ENCODE peak calls at places on chromosomes 4 and X, in six cellular contexts. V, E, I, Y, S and T are unnamed samples. For H3K4me1 and H3K9me3, the result is how much of the 10 kb centered on the place peaks cover.

GRCh38 chr4:173264245-173264959 is 69.8 kb downstream of the HMGB2 start:
- DNase-seq in I (no peak), V (no peak), Y (peak), E (no peak), S (no peak), T (peak)

GRCh38 chr4:72432282-72432681 is 136.7 kb downstream of the ADAMTS3 start:
- DNase-seq in E (no peak), V (no peak), Y (no peak), S (no peak), I (no peak), T (no peak)

GRCh38 chrX:53188763-53189162 is 36.2 kb downstream of the KDM5C start:
- DNase-seq in V (no peak), Y (no peak), E (no peak), S (no peak), I (no peak), T (no peak)

GRCh38 chr4:88110826-88111225 is 47.6 kb downstream of the ABCG2 start:
- DNase-seq in E (no peak), Y (no peak), S (no peak), V (no peak), I (no peak), T (no peak)

GRCh38 chrX:103356897-103357296 is 591 bp downstream of the TCEAL9 start:
- DNase-seq in Y (peak), V (no peak), I (no peak), S (no peak), E (no peak), T (peak)

GRCh38 chr4:72846280-72847111 is 223.0 kb downstream of the COX18 start:
- DNase-seq in Y (no peak), V (peak), I (peak), S (peak), E (no peak), T (peak)

GRCh38 chr4:122898370-122899150 is 23.8 kb downstream of the NUDT6 start:
- DNase-seq in Y (no peak), S (no peak), V (no peak), I (no peak), E (no peak), T (no peak)

GRCh38 chr4:30399476-30399875 is 320.7 kb upstream of the PCDH7 start:
- DNase-seq in I (no peak), E (no peak), V (no peak), Y (no peak), S (no peak), T (no peak)

GRCh38 chrX:10634681-10635161 is 14.3 kb upstream of the MID1 start:
- DNase-seq in V (no peak), Y (no peak), S (no peak), E (no peak), I (no peak), T (no peak)

GRCh38 chrX:44234541-44234940 is 108.9 kb downstream of the EFHC2 start:
- DNase-seq in Y (no peak), E (no peak), S (no peak), I (no peak), V (no peak), T (no peak)

GRCh38 chr4:94339779-94340178 is 2.9 kb downstream of the HPGDS start:
- DNase-seq in Y (no peak), E (no peak), I (no peak), V (no peak), S (no peak), T (no peak)

GRCh38 chr4:163767993-163768392 is 273.5 kb downstream of the TMA16 start:
- DNase-seq in V (no peak), S (no peak), I (no peak), E (no peak), Y (no peak), T (no peak)

GRCh38 chr4:41692717-41693345 is 55.7 kb downstream of the PHOX2B start:
- DNase-seq in V (peak), E (peak), I (no peak), S (peak), Y (peak), T (peak)

GRCh38 chr4:26992657-26993361 is 132.2 kb downstream of the STIM2 start:
- DNase-seq in E (no peak), V (no peak), S (no peak), Y (no peak), I (no peak), T (no peak)

GRCh38 chrX:27381419-27381818 is 81.7 kb downstream of the PPP4R3C start:
- DNase-seq in S (no peak), I (no peak), E (no peak), Y (no peak), V (no peak), T (no peak)

GRCh38 chr4:10273030-10273429 is 156.4 kb upstream of the WDR1 start:
- DNase-seq in E (no peak), V (no peak), S (no peak), Y (no peak), I (no peak), T (no peak)

GRCh38 chr4:53321151-53321987 is 44.5 kb downstream of the SCFD2 start:
- DNase-seq in V (no peak), S (no peak), E (no peak), I (no peak), Y (no peak), T (no peak)

GRCh38 chr4:56417396-56417795 is 18.0 kb downstream of the PPAT start:
- DNase-seq in S (no peak), Y (no peak), E (no peak), V (no peak), I (no peak), T (no peak)

GRCh38 chrX:103151799-103152198 is 58.9 kb upstream of the NXF3 start:
- DNase-seq in S (no peak), I (no peak), Y (no peak), E (no peak), V (no peak), T (no peak)

GRCh38 chr4:187541666-187542065 is 453.9 kb upstream of the ZFP42 start:
- DNase-seq in E (no peak), I (no peak), V (no peak), Y (no peak), S (no peak), T (no peak)

GRCh38 chr4:11072999-11073398 is 355.7 kb downstream of the HS3ST1 start:
- DNase-seq in S (no peak), Y (no peak), E (no peak), V (no peak), I (no peak), T (peak)

GRCh38 chr4:155543126-155543765 is 123.4 kb upstream of the GUCY1A1 start:
- DNase-seq in V (no peak), S (no peak), I (no peak), Y (no peak), E (no peak), T (no peak)

GRCh38 chr4:129358571-129358970 is 262.6 kb downstream of the C4orf33 start:
- DNase-seq in Y (no peak), I (no peak), S (no peak), V (no peak), E (no peak), T (no peak)

GRCh38 chrX:123961268-123962005 is at the start of gene STAG2:
- DNase-seq in V (peak), I (peak), Y (peak), E (peak), S (peak), T (peak)

GRCh38 chr4:122711893-122712292 is 20.6 kb upstream of the BBS12 start:
- DNase-seq in I (no peak), S (no peak), Y (no peak), E (no peak), V (no peak), T (no peak)

GRCh38 chr4:27568952-27569319 is 708.3 kb downstream of the STIM2 start:
- DNase-seq in Y (no peak), S (no peak), I (no peak), E (no peak), V (no peak), T (no peak)

GRCh38 chr4:1764670-1765069 is 28.4 kb upstream of the FGFR3 start:
- DNase-seq in S (no peak), E (no peak), V (no peak), Y (no peak), I (no peak), T (no peak)
- H3K4me1 ChIP-seq in S (half or more), E (under half), V (under half), Y (under half), I (under half), T (under half)

GRCh38 chrX:129523076-129524055 is at the start of gene SMARCA1:
- DNase-seq in Y (peak), S (peak), V (peak), E (peak), I (peak), T (peak)

GRCh38 chrX:129524250-129524850 is 1.1 kb upstream of the SMARCA1 start:
- DNase-seq in I (no peak), Y (no peak), E (no peak), S (no peak), V (no peak), T (no peak)

GRCh38 chrX:129520151-129520550 is 3.1 kb downstream of the SMARCA1 start:
- DNase-seq in S (no peak), Y (no peak), I (no peak), V (no peak), E (no peak), T (no peak)

GRCh38 chrX:129525162-129525561 is 1.9 kb upstream of the SMARCA1 start:
- DNase-seq in Y (no peak), S (no peak), I (no peak), E (no peak), V (no peak), T (no peak)

GRCh38 chrX:129522184-129523059 is 868 bp downstream of the SMARCA1 start:
- DNase-seq in Y (peak), V (peak), E (peak), I (no peak), S (peak), T (peak)
- H3K9me3 ChIP-seq in Y (under half), V (under half), E (under half), I (under half), S (under half), T (under half)

DNA sequence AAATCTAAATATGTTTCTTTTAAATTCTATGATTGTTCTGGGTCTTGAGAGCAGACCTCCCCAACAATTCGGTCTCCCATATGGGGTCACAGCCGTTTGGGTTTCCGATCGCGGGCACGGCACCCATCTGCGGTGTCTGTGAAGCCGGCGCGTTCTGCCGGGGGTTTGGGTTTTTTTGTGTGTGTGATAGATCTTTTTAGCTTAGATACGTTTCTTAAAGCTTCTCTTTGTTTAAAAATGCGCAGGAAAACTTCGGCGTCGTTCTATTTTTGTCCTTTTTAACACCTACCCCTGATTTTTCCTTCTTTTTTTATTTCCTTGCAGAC is 34.2 kb downstream of the TBC1D14 start:
- DNase-seq in Y (no peak), E (no peak), V (no peak), S (no peak), I (peak), T (no peak)
- H3K4me1 ChIP-seq in Y (half or more), E (under half), V (under half), S (under half), I (half or more), T (under half)

GRCh38 chr4:95614684-95615205 is 66.0 kb upstream of the UNC5C start:
- DNase-seq in I (no peak), Y (no peak), S (no peak), E (no peak), V (no peak), T (no peak)
- H3K9me3 ChIP-seq in I (under half), Y (under half), S (under half), E (under half), V (under half), T (under half)

GRCh38 chr4:139844459-139845036 is 178.9 kb downstream of the MGST2 start:
- DNase-seq in Y (no peak), V (no peak), I (no peak), E (no peak), S (no peak), T (no peak)
- H3K4me1 ChIP-seq in Y (under half), V (under half), I (under half), E (under half), S (under half), T (under half)

GRCh38 chrX:2817036-2817435 is 11.7 kb upstream of the GYG2 start:
- DNase-seq in Y (no peak), I (no peak), V (no peak), S (no peak), E (no peak), T (no peak)
- H3K9me3 ChIP-seq in Y (under half), I (under half), V (under half), S (under half), E (under half), T (under half)

GRCh38 chr4:40216622-40217366 is 20.0 kb downstream of the RHOH start:
- DNase-seq in V (no peak), E (no peak), I (no peak), S (no peak), Y (no peak), T (no peak)

GRCh38 chr4:40211224-40212185 is 14.7 kb downstream of the RHOH start:
- DNase-seq in S (no peak), V (no peak), E (no peak), I (no peak), Y (no peak), T (no peak)

GRCh38 chr4:40214661-40215418 is 18.0 kb downstream of the RHOH start:
- DNase-seq in E (no peak), V (no peak), Y (no peak), I (no peak), S (no peak), T (no peak)

GRCh38 chr4:40212674-40213504 is 16.1 kb downstream of the RHOH start:
- DNase-seq in Y (no peak), S (no peak), E (no peak), I (no peak), V (no peak), T (no peak)

DNA sequence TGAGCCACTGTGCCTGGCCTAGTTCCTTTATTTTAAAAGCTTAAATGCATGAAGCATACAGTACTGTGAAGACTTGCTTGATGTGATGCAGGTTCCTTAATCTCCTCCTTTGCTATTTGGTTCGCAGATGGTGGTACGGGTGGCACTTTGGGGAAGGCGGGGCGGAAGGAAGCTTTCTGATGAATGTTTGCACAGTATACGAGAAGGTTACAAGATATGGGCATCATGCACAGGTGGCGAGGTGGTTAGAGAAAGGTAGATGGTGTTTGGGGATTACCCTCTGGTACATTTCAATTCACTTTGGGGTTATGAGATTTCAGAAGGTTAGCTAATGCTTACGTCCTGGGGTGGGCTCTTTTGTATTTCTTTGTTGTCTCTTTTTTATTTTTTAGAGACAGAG is 17.2 kb downstream of the RHOH start:
- DNase-seq in Y (no peak), S (no peak), V (no peak), E (no peak), I (no peak), T (no peak)
- H3K4me1 ChIP-seq in Y (under half), S (under half), V (under half), E (under half), I (half or more), T (under half)